ENCODE peak calls at places on chromosomes 16 and 17, in eight cellular contexts. H is colonic mucosa, N is foreskin fibroblast, T is transverse colon, Y is nephron progenitor cell, A is HAP-1, P is fibroblast of pulmonary artery, M is AG20443. E is an unnamed sample.

GRCh38 chr17:80455784-80456183 is 20.6 kb downstream of the NPTX1 start:
- DNase-seq in H (no peak), N (peak), T (no peak), Y (no peak), A (no peak), P (no peak), M (no peak), E (no peak)

GRCh38 chr16:82201906-82202305 is 31.9 kb upstream of the MPHOSPH6 start:
- DNase-seq in H (no peak), N (no peak), T (no peak), Y (peak), A (no peak), P (no peak), M (no peak), E (no peak)

GRCh38 chr17:47199627-47200324 is 9.4 kb upstream of the MYL4 start:
- DNase-seq in H (no peak), N (no peak), T (no peak), Y (no peak), A (no peak), P (no peak), M (no peak), E (no peak)

GRCh38 chr17:3836551-3836950 is 9.5 kb downstream of the NCBP3 start:
- DNase-seq in H (no peak), N (no peak), T (no peak), Y (no peak), A (no peak), P (no peak), M (no peak), E (no peak)

GRCh38 chr17:49917771-49918170 is 51.2 kb upstream of the DLX4 start:
- DNase-seq in H (no peak), N (no peak), T (no peak), Y (no peak), A (no peak), P (no peak), M (no peak), E (no peak)

GRCh38 chr17:69967910-69968411 is 107.1 kb upstream of the KCNJ16 start:
- DNase-seq in H (no peak), N (peak), T (no peak), Y (no peak), A (no peak), P (peak), M (peak), E (no peak)

GRCh38 chr17:39678340-39679116 is 9.3 kb downstream of the PGAP3 start:
- DNase-seq in H (peak), N (no peak), T (peak), Y (no peak), A (no peak), P (no peak), M (no peak), E (no peak)

GRCh38 chr16:12500771-12501170 is 302.9 kb downstream of the CPPED1 start:
- DNase-seq in H (peak), N (no peak), T (peak), Y (no peak), A (no peak), P (no peak), M (no peak), E (no peak)

GRCh38 chr17:49822829-49823228 is 25.0 kb downstream of the TAC4 start:
- DNase-seq in H (peak), N (peak), T (peak), Y (no peak), A (no peak), P (peak), M (peak), E (no peak)

GRCh38 chr17:80599546-80600305 is 55.1 kb downstream of the RPTOR start:
- DNase-seq in H (peak), N (no peak), T (peak), Y (no peak), A (peak), P (peak), M (peak), E (no peak)

GRCh38 chr17:60390881-60391418 is 983 bp downstream of the USP32 start:
- DNase-seq in H (peak), N (peak), T (peak), Y (peak), A (peak), P (peak), M (peak), E (peak)

GRCh38 chr17:29283496-29283895 is 10.5 kb downstream of the NUFIP2 start:
- DNase-seq in H (no peak), N (peak), T (no peak), Y (no peak), A (no peak), P (no peak), M (peak), E (no peak)

GRCh38 chr17:76544123-76544915 is 4.5 kb downstream of the PRCD start:
- DNase-seq in H (no peak), N (peak), T (no peak), Y (peak), A (no peak), P (no peak), M (no peak), E (peak)

GRCh38 chr17:15432807-15433547 is 34.4 kb downstream of the CDRT4 start:
- DNase-seq in H (no peak), N (peak), T (no peak), Y (no peak), A (no peak), P (peak), M (peak), E (no peak)

GRCh38 chr17:58637011-58637570 is 54.8 kb downstream of the TEX14 start:
- DNase-seq in H (no peak), N (no peak), T (no peak), Y (no peak), A (no peak), P (no peak), M (no peak), E (no peak)

GRCh38 chr16:88692861-88693260 is 6.6 kb upstream of the SNAI3 start:
- DNase-seq in H (no peak), N (no peak), T (no peak), Y (no peak), A (no peak), P (no peak), M (no peak), E (no peak)

GRCh38 chr17:22142091-22142490 is 449.8 kb downstream of the KCNJ18 start:
- DNase-seq in H (no peak), N (no peak), T (no peak), Y (no peak), A (no peak), P (no peak), M (no peak), E (no peak)

GRCh38 chr17:17169396-17169795 is 36.7 kb downstream of the PLD6 start:
- DNase-seq in H (no peak), N (no peak), T (no peak), Y (no peak), A (no peak), P (no peak), M (no peak), E (no peak)

GRCh38 chr17:32995416-32995815 is 3.8 kb downstream of the SPACA3 start:
- DNase-seq in H (no peak), N (no peak), T (no peak), Y (no peak), A (no peak), P (no peak), M (no peak), E (no peak)

GRCh38 chr17:50266384-50267073 is 7.7 kb upstream of the TMEM92 start:
- DNase-seq in H (peak), N (peak), T (peak), Y (no peak), A (no peak), P (peak), M (peak), E (no peak)

GRCh38 chr16:4489030-4489429 is 12.8 kb downstream of the HMOX2 start:
- DNase-seq in H (no peak), N (peak), T (no peak), Y (no peak), A (no peak), P (peak), M (peak), E (no peak)

GRCh38 chr17:75902406-75902805 is 2.3 kb downstream of the MRPL38 start:
- DNase-seq in H (no peak), N (no peak), T (no peak), Y (no peak), A (no peak), P (no peak), M (no peak), E (no peak)

GRCh38 chr17:76500745-76501017 is 542 bp downstream of the RHBDF2 start:
- DNase-seq in H (no peak), N (no peak), T (no peak), Y (no peak), A (no peak), P (no peak), M (no peak), E (no peak)

GRCh38 chr16:88467433-88468051 is 14.5 kb downstream of the ZFPM1 start:
- DNase-seq in H (no peak), N (no peak), T (no peak), Y (no peak), A (no peak), P (no peak), M (no peak), E (no peak)

GRCh38 chr16:64356267-64356666 is 765.6 kb downstream of the CDH11 start:
- DNase-seq in H (no peak), N (peak), T (no peak), Y (no peak), A (no peak), P (peak), M (peak), E (no peak)

GRCh38 chr17:45974916-45975630 is 24.0 kb upstream of the STH start:
- DNase-seq in H (no peak), N (no peak), T (no peak), Y (no peak), A (no peak), P (no peak), M (no peak), E (no peak)